ENCODE peak calls at places on chromosomes 5 and 9, in eight cellular contexts. O, F, N, G, X, V, U and Z are unnamed samples.

GRCh38 chr5:111227805-111228204 is 3.6 kb downstream of the CAMK4 start:
- DNase-seq in O (peak), F (no peak), N (peak), G (no peak), X (no peak), V (no peak), U (no peak), Z (no peak)

GRCh38 chr9:81690251-81690851 is 1.0 kb upstream of the TLE1 start:
- DNase-seq in O (no peak), F (peak), N (no peak), G (no peak), X (peak), V (peak), U (peak), Z (peak)

GRCh38 chr5:83474986-83475385 is 3.4 kb downstream of the VCAN start:
- DNase-seq in O (no peak), F (peak), N (no peak), G (no peak), X (no peak), V (peak), U (peak), Z (no peak)

GRCh38 chr5:35229076-35230042 is 928 bp downstream of the PRLR start:
- DNase-seq in O (no peak), F (peak), N (no peak), G (no peak), X (peak), V (peak), U (no peak), Z (peak)

GRCh38 chr5:119355636-119356383 is at the start of gene TNFAIP8:
- DNase-seq in O (peak), F (peak), N (peak), G (no peak), X (peak), V (peak), U (peak), Z (peak)

GRCh38 chr9:2570615-2571479 is 50.7 kb upstream of the VLDLR start:
- DNase-seq in O (no peak), F (peak), N (peak), G (no peak), X (peak), V (no peak), U (peak), Z (no peak)

GRCh38 chr5:5492087-5492933 is 69.8 kb downstream of the ICE1 start:
- DNase-seq in O (peak), F (peak), N (peak), G (peak), X (no peak), V (no peak), U (no peak), Z (peak)

GRCh38 chr9:7313389-7313788 is 486.2 kb downstream of the DMAC1 start:
- DNase-seq in O (no peak), F (no peak), N (no peak), G (peak), X (no peak), V (no peak), U (no peak), Z (no peak)

GRCh38 chr5:112626079-112626478 is 111.6 kb upstream of the APC start:
- DNase-seq in O (no peak), F (peak), N (no peak), G (peak), X (no peak), V (no peak), U (no peak), Z (no peak)

GRCh38 chr9:27365977-27366376 is 69.0 kb upstream of the EQTN start:
- DNase-seq in O (no peak), F (no peak), N (no peak), G (no peak), X (no peak), V (no peak), U (no peak), Z (no peak)

GRCh38 chr9:37994639-37995347 is 74.2 kb downstream of the SHB start:
- DNase-seq in O (no peak), F (peak), N (no peak), G (peak), X (peak), V (no peak), U (peak), Z (no peak)

GRCh38 chr9:6090811-6091210 is 75.4 kb upstream of the RANBP6 start:
- DNase-seq in O (no peak), F (no peak), N (no peak), G (no peak), X (no peak), V (no peak), U (no peak), Z (no peak)

GRCh38 chr5:135242496-135243193 is 156.4 kb downstream of the MACROH2A1 start:
- DNase-seq in O (no peak), F (no peak), N (no peak), G (no peak), X (no peak), V (no peak), U (peak), Z (no peak)

GRCh38 chr5:52859619-52860018 is 71.9 kb downstream of the ITGA1 start:
- DNase-seq in O (no peak), F (peak), N (no peak), G (no peak), X (no peak), V (no peak), U (no peak), Z (no peak)

GRCh38 chr5:101390317-101390908 is 487.3 kb upstream of the ST8SIA4 start:
- DNase-seq in O (no peak), F (peak), N (no peak), G (peak), X (no peak), V (peak), U (no peak), Z (no peak)

GRCh38 chr9:9912459-9912858 is 700.3 kb downstream of the PTPRD start:
- DNase-seq in O (no peak), F (no peak), N (no peak), G (no peak), X (no peak), V (no peak), U (no peak), Z (no peak)